ENCODE peak calls at places on chromosomes 13 and 19, in five cellular contexts. O is IMR-90, T is Peyer's patch, W is WTC11, R is DND-41. L is an unnamed sample.

GRCh38 chr13:77267362-77267761 is 59.5 kb downstream of the MYCBP2 start:
- DNase-seq in O (peak; percentile 34), T (no peak), W (no peak), R (no peak), L (no peak)

GRCh38 chr13:46401432-46401831 is 14.4 kb upstream of the RUBCNL start:
- DNase-seq in O (no peak), T (no peak), W (no peak), R (no peak), L (no peak)

GRCh38 chr19:18608102-18608804 is 1.7 kb upstream of the CRLF1 start:
- DNase-seq in O (no peak), T (no peak), W (no peak), R (no peak), L (no peak)

GRCh38 chr19:15194938-15195337 is 5.9 kb downstream of the NOTCH3 start:
- DNase-seq in O (peak; percentile 59), T (no peak), W (no peak), R (no peak), L (peak; percentile 20)

GRCh38 chr13:33775339-33776108 is 42.4 kb upstream of the RFC3 start:
- DNase-seq in O (no peak), T (no peak), W (no peak), R (no peak), L (no peak)

GRCh38 chr19:54336893-54337857 is 1.8 kb downstream of the LILRA4 start:
- DNase-seq in O (no peak), T (no peak), W (no peak), R (no peak), L (no peak)

GRCh38 chr19:28727133-28727834 is 485.7 kb downstream of the UQCRFS1 start:
- DNase-seq in O (no peak), T (no peak), W (peak; percentile 89), R (no peak), L (no peak)

GRCh38 chr19:4929186-4929585 is 19.9 kb downstream of the UHRF1 start:
- DNase-seq in O (no peak), T (no peak), W (no peak), R (no peak), L (no peak)

GRCh38 chr19:35013820-35014754 is 14.0 kb downstream of the GRAMD1A start:
- DNase-seq in O (no peak), T (no peak), W (no peak), R (peak; percentile 35), L (peak; percentile 65)

GRCh38 chr13:21361706-21362105 is 97.4 kb downstream of the ZDHHC20 start:
- DNase-seq in O (no peak), T (no peak), W (no peak), R (no peak), L (no peak)

GRCh38 chr13:50910483-50910805 is 853 bp downstream of the RNASEH2B start:
- DNase-seq in O (peak; percentile 42), T (no peak), W (peak; percentile 44), R (no peak), L (no peak)

GRCh38 chr19:8571006-8571411 is 6.2 kb downstream of the MYO1F start:
- DNase-seq in O (peak; percentile 68), T (no peak), W (no peak), R (peak; percentile 77), L (peak; percentile 73)

GRCh38 chr19:10074153-10074552 is 12.0 kb upstream of the SHFL start:
- DNase-seq in O (peak; percentile 36), T (no peak), W (no peak), R (peak; percentile 21), L (peak; percentile 71)

GRCh38 chr13:30140973-30141372 is 166.4 kb downstream of the KATNAL1 start:
- DNase-seq in O (no peak), T (no peak), W (no peak), R (peak; percentile 41), L (no peak)
- TF ChIP-seq CTCF in O (no peak), T (no peak), W (no peak), R (no peak), L (no peak)

DNA sequence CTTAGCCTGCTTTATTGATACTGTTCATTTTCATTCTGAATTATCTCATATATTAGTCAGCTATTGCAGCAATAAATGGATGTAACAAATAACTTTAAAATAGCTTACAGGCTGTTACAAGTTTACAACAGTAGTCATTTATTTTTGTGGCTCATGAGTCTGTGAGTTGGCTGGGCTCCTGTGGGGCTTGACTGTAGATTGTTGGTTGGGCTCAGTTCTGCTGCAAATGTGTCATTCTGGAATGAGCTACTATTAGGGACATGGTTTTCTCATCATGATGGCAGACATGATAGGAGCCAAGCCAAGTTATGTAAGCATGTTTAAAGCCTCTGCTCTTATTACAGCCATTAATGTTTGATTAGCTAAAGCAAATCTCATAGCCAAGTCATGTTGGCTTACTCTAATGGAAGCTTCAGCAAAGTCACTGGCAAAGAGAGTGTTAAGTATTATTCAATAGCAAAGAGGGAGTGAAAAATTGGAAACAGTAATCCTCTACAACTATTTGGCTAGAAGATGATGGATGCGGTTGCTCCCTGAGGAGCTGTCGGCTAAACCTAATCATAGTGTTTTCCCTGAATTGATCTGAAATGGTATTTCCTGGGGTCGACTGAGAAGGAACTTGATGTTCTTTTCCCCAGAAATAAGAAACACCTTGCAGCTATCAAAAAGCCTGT is 391.3 kb downstream of the TDRD3 start:
- DNase-seq in O (no peak), T (no peak), W (no peak), R (no peak), L (no peak)
- TF ChIP-seq CTCF in O (no peak), T (no peak), W (no peak), R (no peak), L (no peak)

DNA sequence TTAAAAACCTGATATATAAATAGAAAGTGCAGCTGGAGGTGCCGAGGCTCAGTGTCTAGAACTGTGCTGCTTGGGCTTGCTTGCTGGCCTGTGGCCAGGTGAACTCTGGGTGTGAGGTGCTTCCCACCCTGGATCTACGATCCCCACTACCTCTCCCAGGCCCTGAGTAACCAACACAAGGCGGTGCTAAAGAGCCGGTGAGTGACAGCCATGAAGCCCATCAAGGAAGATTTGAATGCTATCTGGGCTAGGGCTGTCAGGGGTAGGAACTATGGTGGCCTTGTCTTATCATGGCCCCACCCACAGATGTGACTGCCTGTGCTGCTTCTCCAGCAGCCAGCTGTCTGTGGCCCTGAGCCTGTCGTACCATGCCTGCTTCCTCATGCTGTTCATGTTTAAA is 25.6 kb upstream of the ZNF91 start:
- DNase-seq in O (no peak), T (no peak), W (peak; percentile 27), R (no peak), L (no peak)
- TF ChIP-seq CTCF in O (no peak), T (no peak), W (no peak), R (no peak), L (no peak)

GRCh38 chr19:31118292-31118925 is 230.8 kb downstream of the TSHZ3 start:
- DNase-seq in O (no peak), T (no peak), W (no peak), R (peak; percentile 10), L (no peak)
- TF ChIP-seq CTCF in O (no peak), T (no peak), W (no peak), R (no peak), L (no peak)

GRCh38 chr13:27770809-27771208 is 21.5 kb upstream of the GSX1 start:
- DNase-seq in O (peak; percentile 13), T (no peak), W (peak; percentile 56), R (peak; percentile 54), L (peak; percentile 59)
- TF ChIP-seq CTCF in O (peak; percentile 31), T (peak; percentile 51), W (no peak), R (peak; percentile 73), L (peak; percentile 44)

GRCh38 chr13:94417294-94417693 is 62.2 kb downstream of the DCT start:
- DNase-seq in O (no peak), T (no peak), W (no peak), R (no peak), L (no peak)

GRCh38 chr13:94415484-94415883 is 64.0 kb downstream of the DCT start:
- DNase-seq in O (no peak), T (no peak), W (no peak), R (no peak), L (no peak)

GRCh38 chr13:94414141-94414540 is 65.3 kb downstream of the DCT start:
- DNase-seq in O (no peak), T (no peak), W (no peak), R (no peak), L (no peak)

GRCh38 chr13:94419304-94419943 is 60.1 kb downstream of the DCT start:
- DNase-seq in O (peak; percentile 86), T (no peak), W (no peak), R (no peak), L (peak; percentile 76)

DNA sequence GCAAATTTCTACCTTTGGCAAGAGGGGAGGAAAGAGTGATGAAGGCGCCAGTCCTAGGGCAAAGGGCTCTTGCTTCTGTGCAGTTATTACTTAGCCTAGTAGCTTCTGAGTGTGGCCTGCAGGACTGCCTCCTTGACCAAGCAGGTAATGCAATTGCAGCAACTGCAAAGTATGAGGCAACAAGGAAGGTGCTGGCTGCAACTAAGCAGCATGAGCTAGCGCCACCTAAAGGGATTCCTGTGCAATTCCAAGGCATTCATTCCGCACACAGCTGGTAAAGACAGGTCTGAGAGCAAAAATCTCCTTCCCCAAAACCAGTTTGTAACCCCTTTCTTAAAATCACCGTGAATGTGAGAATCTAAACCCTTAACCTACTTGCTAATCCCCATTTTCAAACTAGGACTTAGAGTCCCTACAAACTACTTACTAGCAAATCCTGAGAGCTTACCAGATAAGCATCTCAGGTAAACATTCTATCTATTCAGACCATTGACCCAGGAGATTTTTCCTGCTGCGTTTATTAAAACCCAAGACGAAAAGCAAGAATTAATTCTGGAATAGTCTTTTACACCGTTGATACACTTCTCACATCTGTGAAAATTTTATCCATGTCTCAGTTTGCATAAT is 62.9 kb downstream of the DCT start:
- DNase-seq in O (peak; percentile 24), T (no peak), W (peak; percentile 64), R (no peak), L (no peak)
- TF ChIP-seq CTCF in O (peak; percentile 40), T (peak; percentile 17), W (peak; percentile 81), R (peak; percentile 50), L (no peak)

DNA sequence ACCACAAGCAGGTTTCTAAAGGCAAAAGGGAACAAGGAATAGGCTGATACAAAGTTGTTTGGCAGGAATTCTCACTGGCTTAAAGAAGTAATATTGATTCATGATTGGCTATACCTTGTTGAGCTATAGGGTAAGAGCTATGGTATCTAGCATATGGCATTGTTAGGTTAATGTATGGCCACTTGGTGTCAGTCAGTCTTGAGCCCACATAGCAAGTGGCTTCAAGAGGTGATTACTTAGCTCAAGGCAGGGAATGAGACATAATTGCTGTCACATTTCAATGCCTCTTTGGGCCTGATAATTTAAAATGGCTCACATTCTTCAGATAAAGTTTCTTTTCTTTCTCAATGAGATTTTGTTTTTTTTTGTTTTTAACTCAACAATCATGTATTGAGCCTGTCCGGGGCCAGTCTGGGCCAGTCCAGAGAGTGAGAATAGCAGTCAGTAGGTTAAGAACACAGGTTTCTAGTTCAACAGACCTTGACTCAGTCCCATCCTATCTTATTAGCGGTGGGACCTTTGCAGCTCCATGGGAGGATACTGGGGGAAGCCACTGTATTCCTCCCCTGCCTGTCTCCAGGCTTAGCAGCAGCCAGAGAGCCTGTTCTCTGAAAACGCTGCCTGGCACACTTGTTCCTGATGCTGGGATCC is 45.8 kb upstream of the RCBTB2 start:
- DNase-seq in O (no peak), T (no peak), W (no peak), R (no peak), L (no peak)
- TF ChIP-seq CTCF in O (no peak), T (no peak), W (no peak), R (no peak), L (no peak)

GRCh38 chr19:39518458-39518857 is 3.5 kb downstream of the SELENOV start:
- DNase-seq in O (no peak), T (no peak), W (no peak), R (no peak), L (no peak)
- TF ChIP-seq CTCF in O (no peak), T (no peak), W (no peak), R (no peak), L (no peak)